ENCODE peak calls at places on chromosomes 16 and 17, in ten cellular contexts. C is uterus, Z is lower leg skin, X is astrocyte of the spinal cord, P is endodermal cell, R is dorsolateral prefrontal cortex, U is ovary, I is left ventricle myocardium inferior, K is gastrocnemius medialis, M is foreskin keratinocyte. B is an unnamed sample.

GRCh38 chr17:70523407-70523806 is 354.1 kb downstream of the KCNJ2 start:
- DNase-seq in X (no peak), C (no peak), K (no peak), M (no peak), Z (no peak), U (no peak), I (no peak), R (no peak), P (no peak), B (no peak)

GRCh38 chr16:89560413-89561194 is at the start of gene RPL13:
- DNase-seq in U (peak), P (peak), C (peak), Z (peak), M (peak), I (peak), K (peak), X (peak), R (peak), B (peak)

GRCh38 chr16:2150418-2151187 is 2.2 kb downstream of the RAB26 start:
- DNase-seq in R (no peak), U (no peak), I (no peak), X (peak), M (peak), P (peak), Z (no peak), C (no peak), K (no peak), B (no peak)

GRCh38 chr16:85556456-85557082 is 56.6 kb upstream of the GSE1 start:
- DNase-seq in M (no peak), Z (no peak), C (peak), K (no peak), R (no peak), U (peak), I (no peak), P (peak), X (peak), B (no peak)

GRCh38 chr17:45300060-45300751 is 16.6 kb downstream of the MAP3K14 start:
- DNase-seq in C (no peak), R (no peak), U (no peak), Z (no peak), K (no peak), X (no peak), M (no peak), P (no peak), I (no peak), B (no peak)

GRCh38 chr16:53945996-53946395 is 242.0 kb downstream of the FTO start:
- DNase-seq in P (no peak), X (peak), R (no peak), K (no peak), C (no peak), U (no peak), M (peak), Z (no peak), I (no peak), B (no peak)

GRCh38 chr16:48353565-48354163 is 31.5 kb downstream of the SIAH1 start:
- DNase-seq in Z (peak), C (peak), X (peak), I (no peak), U (peak), P (peak), M (no peak), R (no peak), K (peak), B (no peak)

GRCh38 chr17:64707077-64707591 is 45.0 kb upstream of the SMURF2 start:
- DNase-seq in K (peak), M (peak), U (peak), R (peak), C (peak), P (peak), I (peak), Z (peak), X (peak), B (peak)

GRCh38 chr16:72896719-72897118 is 151.2 kb downstream of the ZFHX3 start:
- DNase-seq in I (no peak), R (no peak), K (no peak), U (no peak), X (no peak), M (no peak), C (no peak), Z (no peak), P (no peak), B (no peak)

GRCh38 chr17:41390411-41390938 is 6.9 kb downstream of the KRT31 start:
- DNase-seq in C (no peak), K (no peak), U (no peak), Z (no peak), I (no peak), X (no peak), P (peak), R (no peak), M (no peak), B (no peak)

GRCh38 chr16:88703486-88704309 is 2.5 kb downstream of the RNF166 start:
- DNase-seq in M (no peak), C (no peak), X (no peak), K (no peak), U (no peak), R (peak), I (peak), Z (no peak), P (no peak), B (no peak)

GRCh38 chr16:65376601-65377000 is 254.7 kb upstream of the CDH11 start:
- DNase-seq in M (no peak), R (no peak), I (no peak), C (no peak), K (no peak), P (no peak), X (no peak), Z (no peak), U (no peak), B (no peak)
- TF ChIP-seq CTCF in M (no peak), R (no peak), I (no peak), C (no peak), K (no peak), P (no peak), X (no peak), Z (no peak), U (no peak), B (no peak)

DNA sequence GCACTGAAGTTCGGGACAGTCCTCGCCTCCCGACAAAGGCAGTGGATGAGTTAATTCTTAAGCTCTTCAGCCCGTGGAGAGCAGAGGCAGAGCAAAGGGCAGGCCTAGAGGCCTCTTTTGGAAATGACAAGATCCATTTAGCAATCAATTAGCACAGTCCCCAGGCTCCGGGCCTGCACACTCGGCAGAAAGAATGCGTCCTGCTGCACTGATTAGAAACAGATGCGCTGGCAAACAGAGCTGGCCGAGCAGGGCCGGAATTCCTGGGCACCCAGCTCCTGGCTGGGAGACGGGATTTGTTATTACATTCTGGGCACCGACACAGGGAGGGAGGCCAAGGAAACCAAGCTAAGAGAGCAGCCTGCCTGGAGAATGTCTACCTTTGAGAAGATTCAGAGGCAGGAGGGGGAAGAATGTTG is 162.9 kb downstream of the COPRS start:
- DNase-seq in K (peak), P (peak), X (peak), C (peak), I (peak), R (peak), Z (peak), M (no peak), U (peak), B (peak)
- TF ChIP-seq CTCF in K (no peak), P (peak), X (peak), C (no peak), I (peak), R (no peak), Z (no peak), M (no peak), U (no peak), B (no peak)

GRCh38 chr17:76702941-76703637 is 7.7 kb downstream of the MXRA7 start:
- DNase-seq in X (no peak), P (no peak), M (no peak), U (no peak), K (no peak), R (no peak), I (no peak), Z (no peak), C (no peak), B (no peak)
- TF ChIP-seq CTCF in X (no peak), P (no peak), M (no peak), U (no peak), K (no peak), R (no peak), I (no peak), Z (no peak), C (no peak), B (no peak)

GRCh38 chr16:61814716-61815347 is 221.4 kb downstream of the CDH8 start:
- DNase-seq in X (no peak), C (no peak), K (no peak), R (no peak), I (no peak), M (no peak), Z (no peak), P (no peak), U (no peak), B (no peak)
- TF ChIP-seq CTCF in X (no peak), C (no peak), K (no peak), R (no peak), I (no peak), M (no peak), Z (no peak), P (no peak), U (no peak), B (no peak)

DNA sequence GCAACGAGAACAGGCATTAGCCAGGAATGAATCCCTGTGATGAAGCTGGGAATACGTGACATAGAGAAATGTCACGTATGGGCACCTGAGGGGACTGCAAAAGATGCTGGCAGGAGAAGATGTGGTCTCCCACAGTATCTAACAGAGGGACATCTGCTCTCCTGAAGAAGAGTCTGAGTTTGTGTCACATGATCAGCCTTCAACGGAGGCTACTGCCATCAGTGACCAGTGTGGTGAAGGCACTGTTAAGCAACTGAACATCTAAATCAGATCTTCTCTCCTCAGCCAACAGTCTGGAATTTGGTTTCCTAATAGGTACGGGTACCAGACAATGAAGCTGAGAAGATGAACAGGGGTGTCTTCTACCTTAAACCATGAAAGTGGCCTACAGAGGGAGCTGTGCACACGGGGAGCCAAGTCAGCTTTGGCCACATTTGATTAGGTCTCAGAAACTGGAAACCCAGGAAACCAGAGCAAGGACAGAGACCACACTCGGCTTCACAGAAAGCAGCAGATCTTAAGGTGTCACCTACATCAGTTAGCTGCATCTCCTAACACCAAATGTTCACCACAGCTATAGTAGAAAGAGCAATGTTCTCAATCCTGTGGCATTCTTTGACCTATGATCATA is 41.8 kb downstream of the BRD7 start:
- DNase-seq in P (peak), R (no peak), I (no peak), Z (peak), K (no peak), M (no peak), X (peak), C (no peak), U (no peak), B (no peak)
- TF ChIP-seq CTCF in P (peak), R (peak), I (peak), Z (no peak), K (no peak), M (peak), X (peak), C (peak), U (no peak), B (no peak)

GRCh38 chr17:302300-302698 is 50.3 kb downstream of the RPH3AL start:
- DNase-seq in Z (no peak), K (no peak), U (no peak), C (no peak), R (no peak), P (no peak), M (no peak), X (no peak), I (no peak), B (no peak)
- TF ChIP-seq CTCF in Z (no peak), K (no peak), U (no peak), C (no peak), R (no peak), P (no peak), M (no peak), X (no peak), I (no peak), B (no peak)